ENCODE peak calls at places on chromosomes 3 and 15, in six cellular contexts. I is stimulated activated naive CD8-positive, alpha-beta T cell treated with anti-CD3 and anti-CD28 coated beads, Interleukin-15, amount 100 ng/mL, for 72 hours; G is stimulated activated CD4-positive, alpha-beta T cell treated with anti-CD3 and anti-CD28 coated beads, Interleukin-1b, Interleukin-23, amount 100 ng/mL, for 24 hours; C is T-helper 2 cell; N is glutamatergic neuron; U is SK-MEL-5. E is an unnamed sample.

GRCh38 chr15:59688383-59688887 is 685 bp downstream of the BNIP2 start:
- DNase-seq in I (no peak), G (no peak), C (no peak), N (no peak), U (peak), E (no peak)

GRCh38 chr3:58179235-58180098 is 31.3 kb downstream of the DNASE1L3 start:
- DNase-seq in I (no peak), G (no peak), C (no peak), N (no peak), U (no peak), E (no peak)

GRCh38 chr3:155870945-155871745 is 695 bp downstream of the GMPS start:
- DNase-seq in I (peak), G (peak), C (peak), N (peak), U (no peak), E (peak)

GRCh38 chr3:3127432-3128010 is 781 bp downstream of the TRNT1 start:
- DNase-seq in I (peak), G (no peak), C (no peak), N (no peak), U (peak), E (no peak)

GRCh38 chr3:58167431-58168351 is 43.1 kb downstream of the DNASE1L3 start:
- DNase-seq in I (peak), G (no peak), C (no peak), N (peak), U (peak), E (peak)

GRCh38 chr3:45984331-45985312 is 11.0 kb downstream of the FYCO1 start:
- DNase-seq in I (no peak), G (no peak), C (no peak), N (no peak), U (no peak), E (no peak)

GRCh38 chr15:96053039-96054021 is 277.2 kb upstream of the NR2F2 start:
- DNase-seq in I (no peak), G (no peak), C (no peak), N (peak), U (no peak), E (peak)

GRCh38 chr3:64880926-64881325 is 193.1 kb upstream of the ADAMTS9 start:
- DNase-seq in I (no peak), G (no peak), C (no peak), N (no peak), U (no peak), E (no peak)

GRCh38 chr15:38996111-38996541 is 431.5 kb upstream of the RASGRP1 start:
- DNase-seq in I (no peak), G (no peak), C (no peak), N (no peak), U (peak), E (no peak)

GRCh38 chr15:80093854-80094418 is 34.5 kb downstream of the ZFAND6 start:
- DNase-seq in I (no peak), G (no peak), C (no peak), N (peak), U (peak), E (peak)

GRCh38 chr3:138941259-138941885 is 5.6 kb downstream of the FOXL2 start:
- DNase-seq in I (no peak), G (no peak), C (no peak), N (peak), U (peak), E (no peak)

GRCh38 chr15:71114887-71115566 is at the start of gene THSD4:
- DNase-seq in I (peak), G (no peak), C (peak), N (peak), U (peak), E (peak)

GRCh38 chr15:71747128-71748083 is 62.9 kb upstream of the NR2E3 start:
- DNase-seq in I (no peak), G (no peak), C (no peak), N (no peak), U (no peak), E (no peak)

GRCh38 chr3:114147281-114147680 is 31.6 kb downstream of the DRD3 start:
- DNase-seq in I (no peak), G (no peak), C (no peak), N (no peak), U (peak), E (no peak)

GRCh38 chr3:113148307-113148703 is 63.1 kb upstream of the BOC start:
- DNase-seq in I (no peak), G (no peak), C (no peak), N (no peak), U (no peak), E (no peak)

GRCh38 chr3:193665370-193665989 is 72.5 kb downstream of the OPA1 start:
- DNase-seq in I (no peak), G (no peak), C (no peak), N (no peak), U (peak), E (no peak)

GRCh38 chr3:18425641-18426403 is 683 bp upstream of the SATB1 start:
- DNase-seq in I (peak), G (no peak), C (peak), N (peak), U (no peak), E (peak)

GRCh38 chr3:52077900-52078299 is 21.5 kb upstream of the DUSP7 start:
- DNase-seq in I (no peak), G (no peak), C (no peak), N (no peak), U (peak), E (no peak)

GRCh38 chr15:53033709-53034108 is 243.6 kb upstream of the ONECUT1 start:
- DNase-seq in I (no peak), G (no peak), C (no peak), N (no peak), U (no peak), E (no peak)

GRCh38 chr15:83747050-83747717 is 93.3 kb downstream of the ADAMTSL3 start:
- DNase-seq in I (no peak), G (no peak), C (no peak), N (no peak), U (peak), E (no peak)

GRCh38 chr3:141477224-141477623 is 9.6 kb upstream of the RASA2 start:
- DNase-seq in I (no peak), G (no peak), C (no peak), N (no peak), U (no peak), E (no peak)

GRCh38 chr15:48336940-48337339 is 5.7 kb downstream of the DUT start:
- DNase-seq in I (peak), G (no peak), C (no peak), N (no peak), U (no peak), E (no peak)

GRCh38 chr3:7875858-7876442 is 625.7 kb upstream of the LMCD1 start:
- DNase-seq in I (no peak), G (no peak), C (no peak), N (no peak), U (no peak), E (no peak)

GRCh38 chr3:152308475-152308844 is 39.7 kb downstream of the MBNL1 start:
- DNase-seq in I (no peak), G (no peak), C (no peak), N (no peak), U (no peak), E (no peak)

GRCh38 chr15:92120082-92120481 is 266.6 kb downstream of the SLCO3A1 start:
- DNase-seq in I (no peak), G (no peak), C (no peak), N (no peak), U (no peak), E (no peak)

E was measured in head of caudate nucleus.